ENCODE peak calls at places on chromosomes 11 and 22, in four cellular contexts. One of them, this sample, is unnamed.
A peak's percentile ranks its signal among the peaks of the same experiment; 100 is the strongest.

GRCh38 chr11:77416357-77416756 is 57.5 kb downstream of the PAK1 start:
- DNase-seq in prostate gland: no peak
- DNase-seq in activated B cell treated with CpG ODN at 0.5 μM for 24 hours: no peak
- DNase-seq in RWPE1: no peak
- DNase-seq in this sample: no peak

GRCh38 chr11:88552377-88553029 is 215.0 kb upstream of the CTSC start:
- DNase-seq in prostate gland: no peak
- DNase-seq in RWPE1: peak; percentile 34
- DNase-seq in activated B cell treated with CpG ODN at 0.5 μM for 24 hours: peak; percentile 21
- DNase-seq in this sample: peak; percentile 76

GRCh38 chr11:64062185-64063039 is 26.7 kb downstream of the FLRT1 start:
- DNase-seq in activated B cell treated with CpG ODN at 0.5 μM for 24 hours: no peak
- DNase-seq in RWPE1: no peak
- DNase-seq in prostate gland: no peak
- DNase-seq in this sample: no peak

GRCh38 chr11:16871368-16871767 is 132.9 kb downstream of the C11orf58 start:
- DNase-seq in prostate gland: no peak
- DNase-seq in activated B cell treated with CpG ODN at 0.5 μM for 24 hours: no peak
- DNase-seq in RWPE1: no peak
- DNase-seq in this sample: no peak

GRCh38 chr22:50473855-50474671 is 772 bp downstream of the SBF1 start:
- DNase-seq in RWPE1: no peak
- DNase-seq in activated B cell treated with CpG ODN at 0.5 μM for 24 hours: no peak
- DNase-seq in prostate gland: no peak
- DNase-seq in this sample: no peak

GRCh38 chr11:61908730-61909622 is 8.4 kb downstream of the RAB3IL1 start:
- DNase-seq in prostate gland: no peak
- DNase-seq in RWPE1: no peak
- DNase-seq in activated B cell treated with CpG ODN at 0.5 μM for 24 hours: no peak
- DNase-seq in this sample: no peak

GRCh38 chr11:95092549-95093324 is 3.1 kb downstream of the ENDOD1 start:
- DNase-seq in RWPE1: peak; percentile 37
- DNase-seq in prostate gland: no peak
- DNase-seq in activated B cell treated with CpG ODN at 0.5 μM for 24 hours: no peak
- DNase-seq in this sample: peak; percentile 94

GRCh38 chr11:1081601-1082311 is 7.1 kb downstream of the MUC2 start:
- DNase-seq in activated B cell treated with CpG ODN at 0.5 μM for 24 hours: no peak
- DNase-seq in prostate gland: no peak
- DNase-seq in RWPE1: no peak
- DNase-seq in this sample: no peak

GRCh38 chr22:22031183-22031560 is 48.6 kb upstream of the TOP3B start:
- DNase-seq in activated B cell treated with CpG ODN at 0.5 μM for 24 hours: peak; percentile 49
- DNase-seq in RWPE1: no peak
- DNase-seq in prostate gland: no peak
- DNase-seq in this sample: no peak

GRCh38 chr11:74437441-74437840 is 29.9 kb downstream of the KCNE3 start:
- DNase-seq in activated B cell treated with CpG ODN at 0.5 μM for 24 hours: no peak
- DNase-seq in prostate gland: no peak
- DNase-seq in RWPE1: no peak
- DNase-seq in this sample: no peak

GRCh38 chr22:33806191-33806590 is 114.1 kb downstream of the LARGE1 start:
- DNase-seq in prostate gland: no peak
- DNase-seq in activated B cell treated with CpG ODN at 0.5 μM for 24 hours: no peak
- DNase-seq in RWPE1: no peak
- DNase-seq in this sample: no peak

GRCh38 chr22:26770624-26771023 is 113.2 kb downstream of the MIAT start:
- DNase-seq in RWPE1: no peak
- DNase-seq in prostate gland: no peak
- DNase-seq in activated B cell treated with CpG ODN at 0.5 μM for 24 hours: no peak
- DNase-seq in this sample: no peak

GRCh38 chr11:12808519-12808918 is 134.3 kb downstream of the TEAD1 start:
- DNase-seq in activated B cell treated with CpG ODN at 0.5 μM for 24 hours: no peak
- DNase-seq in prostate gland: no peak
- DNase-seq in RWPE1: no peak
- DNase-seq in this sample: no peak

GRCh38 chr11:120682866-120683265 is 171.3 kb downstream of the GRIK4 start:
- DNase-seq in activated B cell treated with CpG ODN at 0.5 μM for 24 hours: no peak
- DNase-seq in RWPE1: no peak
- DNase-seq in prostate gland: no peak
- DNase-seq in this sample: no peak

GRCh38 chr22:28175730-28176492 is 256.9 kb upstream of the PITPNB start:
- DNase-seq in activated B cell treated with CpG ODN at 0.5 μM for 24 hours: no peak
- DNase-seq in RWPE1: no peak
- DNase-seq in prostate gland: no peak
- DNase-seq in this sample: no peak

GRCh38 chr22:29175312-29175835 is 30.3 kb upstream of the EMID1 start:
- DNase-seq in activated B cell treated with CpG ODN at 0.5 μM for 24 hours: no peak
- DNase-seq in prostate gland: no peak
- DNase-seq in RWPE1: no peak
- DNase-seq in this sample: no peak

GRCh38 chr11:26621147-26621546 is 49.1 kb upstream of the MUC15 start:
- DNase-seq in RWPE1: peak; percentile 92
- DNase-seq in prostate gland: no peak
- DNase-seq in activated B cell treated with CpG ODN at 0.5 μM for 24 hours: no peak
- DNase-seq in this sample: peak; percentile 80

GRCh38 chr22:40300884-40301672 is 45.2 kb upstream of the ADSL start:
- DNase-seq in activated B cell treated with CpG ODN at 0.5 μM for 24 hours: no peak
- DNase-seq in RWPE1: no peak
- DNase-seq in prostate gland: no peak
- DNase-seq in this sample: no peak

GRCh38 chr11:111469200-111469599 is 43.0 kb downstream of the BTG4 start:
- DNase-seq in RWPE1: no peak
- DNase-seq in activated B cell treated with CpG ODN at 0.5 μM for 24 hours: no peak
- DNase-seq in prostate gland: no peak
- DNase-seq in this sample: no peak

GRCh38 chr11:4531666-4532065 is 13.3 kb upstream of the OR52M1 start:
- DNase-seq in RWPE1: no peak
- DNase-seq in prostate gland: no peak
- DNase-seq in activated B cell treated with CpG ODN at 0.5 μM for 24 hours: no peak
- DNase-seq in this sample: no peak

GRCh38 chr11:111528557-111528956 is 12.0 kb upstream of the LAYN start:
- DNase-seq in activated B cell treated with CpG ODN at 0.5 μM for 24 hours: no peak
- DNase-seq in RWPE1: no peak
- DNase-seq in prostate gland: no peak
- DNase-seq in this sample: peak; percentile 33

GRCh38 chr22:26008587-26008986 is 160.7 kb upstream of the SEZ6L start:
- DNase-seq in RWPE1: no peak
- DNase-seq in activated B cell treated with CpG ODN at 0.5 μM for 24 hours: no peak
- DNase-seq in prostate gland: no peak
- DNase-seq in this sample: no peak

GRCh38 chr11:92224394-92225205 is at the start of gene FAT3:
- DNase-seq in prostate gland: no peak
- DNase-seq in RWPE1: peak; percentile 30
- DNase-seq in activated B cell treated with CpG ODN at 0.5 μM for 24 hours: no peak
- DNase-seq in this sample: no peak

GRCh38 chr11:64631675-64632074 is 40.7 kb downstream of the SLC22A12 start:
- DNase-seq in activated B cell treated with CpG ODN at 0.5 μM for 24 hours: no peak
- DNase-seq in prostate gland: no peak
- DNase-seq in RWPE1: no peak
- DNase-seq in this sample: no peak

GRCh38 chr11:128409476-128409875 is 177.9 kb downstream of the ETS1 start:
- DNase-seq in prostate gland: no peak
- DNase-seq in activated B cell treated with CpG ODN at 0.5 μM for 24 hours: no peak
- DNase-seq in RWPE1: peak; percentile 37
- DNase-seq in this sample: no peak

GRCh38 chr11:66494458-66494857 is 14.2 kb downstream of the DPP3 start:
- DNase-seq in activated B cell treated with CpG ODN at 0.5 μM for 24 hours: no peak
- DNase-seq in RWPE1: no peak
- DNase-seq in prostate gland: no peak
- DNase-seq in this sample: no peak